ENCODE peak calls at places on chromosomes 16 and 17, in nine cellular contexts. One of them, this sample, is unnamed.

GRCh38 chr16:31113420-31114124 is 3.9 kb upstream of the KAT8 start:
- DNase-seq in fibroblast of the aortic adventitia: no peak
- DNase-seq in astrocyte: no peak
- DNase-seq in GM23248: no peak
- DNase-seq in AG09309: no peak
- DNase-seq in fibroblast of mammary gland: no peak
- DNase-seq in OCI-LY7: no peak
- DNase-seq in suprapubic skin: no peak
- DNase-seq in upper lobe of right lung: no peak
- DNase-seq in this sample: no peak

GRCh38 chr17:76007131-76007849 is 6.6 kb downstream of the CDK3 start:
- DNase-seq in fibroblast of the aortic adventitia: no peak
- DNase-seq in astrocyte: no peak
- DNase-seq in GM23248: no peak
- DNase-seq in AG09309: no peak
- DNase-seq in fibroblast of mammary gland: no peak
- DNase-seq in OCI-LY7: no peak
- DNase-seq in suprapubic skin: no peak
- DNase-seq in upper lobe of right lung: no peak
- DNase-seq in this sample: no peak

GRCh38 chr16:70428178-70428998 is 10.5 kb downstream of the ST3GAL2 start:
- DNase-seq in fibroblast of the aortic adventitia: peak
- DNase-seq in astrocyte: peak
- DNase-seq in GM23248: peak
- DNase-seq in AG09309: peak
- DNase-seq in fibroblast of mammary gland: peak
- DNase-seq in OCI-LY7: peak
- DNase-seq in suprapubic skin: peak
- DNase-seq in upper lobe of right lung: peak
- DNase-seq in this sample: peak

GRCh38 chr17:8162232-8162996 is at the start of gene VAMP2:
- DNase-seq in fibroblast of the aortic adventitia: peak
- DNase-seq in astrocyte: no peak
- DNase-seq in GM23248: peak
- DNase-seq in AG09309: no peak
- DNase-seq in fibroblast of mammary gland: peak
- DNase-seq in OCI-LY7: peak
- DNase-seq in suprapubic skin: no peak
- DNase-seq in upper lobe of right lung: peak
- DNase-seq in this sample: no peak

GRCh38 chr16:27222499-27223225 is 19.3 kb downstream of the KDM8 start:
- DNase-seq in fibroblast of the aortic adventitia: peak
- DNase-seq in astrocyte: peak
- DNase-seq in GM23248: peak
- DNase-seq in AG09309: no peak
- DNase-seq in fibroblast of mammary gland: peak
- DNase-seq in OCI-LY7: no peak
- DNase-seq in suprapubic skin: no peak
- DNase-seq in upper lobe of right lung: no peak
- DNase-seq in this sample: no peak

GRCh38 chr17:66200685-66201092 is 8.8 kb upstream of the CEP112 start:
- DNase-seq in fibroblast of the aortic adventitia: peak
- DNase-seq in astrocyte: peak
- DNase-seq in GM23248: peak
- DNase-seq in AG09309: peak
- DNase-seq in fibroblast of mammary gland: peak
- DNase-seq in OCI-LY7: peak
- DNase-seq in suprapubic skin: no peak
- DNase-seq in upper lobe of right lung: no peak
- DNase-seq in this sample: peak

GRCh38 chr16:12096162-12096781 is 119.7 kb downstream of the SNX29 start:
- DNase-seq in fibroblast of the aortic adventitia: peak
- DNase-seq in astrocyte: peak
- DNase-seq in GM23248: peak
- DNase-seq in AG09309: no peak
- DNase-seq in fibroblast of mammary gland: peak
- DNase-seq in OCI-LY7: no peak
- DNase-seq in suprapubic skin: no peak
- DNase-seq in upper lobe of right lung: peak
- DNase-seq in this sample: no peak

GRCh38 chr16:24909856-24910255 is 64.1 kb downstream of the SLC5A11 start:
- DNase-seq in fibroblast of the aortic adventitia: no peak
- DNase-seq in astrocyte: no peak
- DNase-seq in GM23248: no peak
- DNase-seq in AG09309: no peak
- DNase-seq in fibroblast of mammary gland: no peak
- DNase-seq in OCI-LY7: no peak
- DNase-seq in suprapubic skin: no peak
- DNase-seq in upper lobe of right lung: no peak
- DNase-seq in this sample: no peak

GRCh38 chr16:88645941-88646340 is 4.9 kb downstream of the CYBA start:
- DNase-seq in fibroblast of the aortic adventitia: no peak
- DNase-seq in astrocyte: no peak
- DNase-seq in GM23248: no peak
- DNase-seq in AG09309: no peak
- DNase-seq in fibroblast of mammary gland: no peak
- DNase-seq in OCI-LY7: no peak
- DNase-seq in suprapubic skin: no peak
- DNase-seq in upper lobe of right lung: no peak
- DNase-seq in this sample: no peak

GRCh38 chr16:84332975-84333684 is 35.2 kb upstream of the ATP2C2 start:
- DNase-seq in fibroblast of the aortic adventitia: no peak
- DNase-seq in astrocyte: no peak
- DNase-seq in GM23248: no peak
- DNase-seq in AG09309: no peak
- DNase-seq in fibroblast of mammary gland: no peak
- DNase-seq in OCI-LY7: no peak
- DNase-seq in suprapubic skin: no peak
- DNase-seq in upper lobe of right lung: peak
- DNase-seq in this sample: no peak

GRCh38 chr17:82913304-82914043 is 73.7 kb upstream of the ZNF750 start:
- DNase-seq in fibroblast of the aortic adventitia: no peak
- DNase-seq in astrocyte: no peak
- DNase-seq in GM23248: no peak
- DNase-seq in AG09309: no peak
- DNase-seq in fibroblast of mammary gland: no peak
- DNase-seq in OCI-LY7: no peak
- DNase-seq in suprapubic skin: no peak
- DNase-seq in upper lobe of right lung: no peak
- DNase-seq in this sample: no peak

GRCh38 chr17:31397256-31397939 is 5.9 kb downstream of the RAB11FIP4 start:
- DNase-seq in fibroblast of the aortic adventitia: no peak
- DNase-seq in astrocyte: no peak
- DNase-seq in GM23248: no peak
- DNase-seq in AG09309: no peak
- DNase-seq in fibroblast of mammary gland: no peak
- DNase-seq in OCI-LY7: no peak
- DNase-seq in suprapubic skin: peak
- DNase-seq in upper lobe of right lung: peak
- DNase-seq in this sample: no peak

GRCh38 chr16:28950648-28951409 is at the start of gene NFATC2IP:
- DNase-seq in fibroblast of the aortic adventitia: peak
- DNase-seq in astrocyte: peak
- DNase-seq in GM23248: peak
- DNase-seq in AG09309: peak
- DNase-seq in fibroblast of mammary gland: peak
- DNase-seq in OCI-LY7: peak
- DNase-seq in suprapubic skin: peak
- DNase-seq in upper lobe of right lung: peak
- DNase-seq in this sample: peak
- H3K4me3 ChIP-seq in fibroblast of the aortic adventitia: peak
- H3K4me3 ChIP-seq in astrocyte: peak
- H3K4me3 ChIP-seq in GM23248: peak
- H3K4me3 ChIP-seq in AG09309: peak
- H3K4me3 ChIP-seq in fibroblast of mammary gland: peak
- H3K4me3 ChIP-seq in OCI-LY7: peak
- H3K4me3 ChIP-seq in suprapubic skin: peak
- H3K4me3 ChIP-seq in upper lobe of right lung: peak
- H3K4me3 ChIP-seq in this sample: peak

GRCh38 chr17:70558821-70559220 is 389.5 kb downstream of the KCNJ2 start:
- DNase-seq in fibroblast of the aortic adventitia: no peak
- DNase-seq in astrocyte: peak
- DNase-seq in GM23248: peak
- DNase-seq in AG09309: no peak
- DNase-seq in fibroblast of mammary gland: no peak
- DNase-seq in OCI-LY7: no peak
- DNase-seq in suprapubic skin: no peak
- DNase-seq in upper lobe of right lung: no peak
- DNase-seq in this sample: no peak

GRCh38 chr17:70555723-70556122 is 386.4 kb downstream of the KCNJ2 start:
- DNase-seq in fibroblast of the aortic adventitia: no peak
- DNase-seq in astrocyte: no peak
- DNase-seq in GM23248: no peak
- DNase-seq in AG09309: no peak
- DNase-seq in fibroblast of mammary gland: no peak
- DNase-seq in OCI-LY7: no peak
- DNase-seq in suprapubic skin: no peak
- DNase-seq in upper lobe of right lung: no peak
- DNase-seq in this sample: no peak

GRCh38 chr17:70552230-70552981 is 383.1 kb downstream of the KCNJ2 start:
- DNase-seq in fibroblast of the aortic adventitia: peak
- DNase-seq in astrocyte: peak
- DNase-seq in GM23248: peak
- DNase-seq in AG09309: peak
- DNase-seq in fibroblast of mammary gland: peak
- DNase-seq in OCI-LY7: peak
- DNase-seq in suprapubic skin: no peak
- DNase-seq in upper lobe of right lung: no peak
- DNase-seq in this sample: peak

DNA sequence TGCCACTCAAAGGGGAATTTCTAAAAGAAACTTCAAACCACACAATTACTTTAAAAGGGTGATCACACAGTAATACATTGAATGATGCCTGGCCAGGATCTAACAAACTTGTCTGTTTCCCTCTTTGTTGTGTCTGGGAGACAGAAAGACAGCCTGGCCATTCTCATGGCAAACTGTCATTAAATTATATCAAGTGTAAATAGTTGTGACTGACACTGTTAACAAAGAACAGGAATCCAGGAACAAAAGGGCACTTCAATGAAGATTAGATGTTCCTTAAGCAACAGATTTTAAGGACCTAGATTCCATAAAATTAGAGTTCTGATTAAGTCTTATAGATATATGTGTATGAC is 383.6 kb downstream of the KCNJ2 start:
- DNase-seq in fibroblast of the aortic adventitia: no peak
- DNase-seq in astrocyte: no peak
- DNase-seq in GM23248: no peak
- DNase-seq in AG09309: no peak
- DNase-seq in fibroblast of mammary gland: no peak
- DNase-seq in OCI-LY7: no peak
- DNase-seq in suprapubic skin: no peak
- DNase-seq in upper lobe of right lung: no peak
- DNase-seq in this sample: no peak
- H3K4me3 ChIP-seq in fibroblast of the aortic adventitia: no peak
- H3K4me3 ChIP-seq in astrocyte: no peak
- H3K4me3 ChIP-seq in GM23248: no peak
- H3K4me3 ChIP-seq in AG09309: no peak
- H3K4me3 ChIP-seq in fibroblast of mammary gland: no peak
- H3K4me3 ChIP-seq in OCI-LY7: no peak
- H3K4me3 ChIP-seq in suprapubic skin: no peak
- H3K4me3 ChIP-seq in upper lobe of right lung: no peak
- H3K4me3 ChIP-seq in this sample: no peak

DNA sequence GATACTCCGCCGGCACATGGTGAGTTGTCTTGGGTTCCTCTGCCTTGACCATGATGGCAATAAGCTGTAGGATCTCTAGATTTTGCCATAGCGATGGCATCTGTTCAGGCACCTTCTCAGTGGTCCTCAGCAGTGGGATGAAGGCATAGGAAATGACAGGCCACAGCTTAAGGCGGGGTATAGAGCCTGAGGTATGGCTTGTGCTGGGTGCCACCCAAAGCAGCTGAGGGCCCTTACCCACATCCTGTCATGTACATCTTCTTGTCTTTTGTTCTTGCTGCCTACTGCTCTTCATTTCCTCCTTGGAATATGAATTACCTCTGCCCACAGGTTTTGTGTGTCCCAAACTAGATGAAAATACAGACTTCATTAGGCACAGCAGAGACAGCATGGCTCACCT is 29.5 kb downstream of the KAT7 start:
- DNase-seq in fibroblast of the aortic adventitia: no peak
- DNase-seq in astrocyte: no peak
- DNase-seq in GM23248: no peak
- DNase-seq in AG09309: no peak
- DNase-seq in fibroblast of mammary gland: no peak
- DNase-seq in OCI-LY7: no peak
- DNase-seq in suprapubic skin: no peak
- DNase-seq in upper lobe of right lung: no peak
- DNase-seq in this sample: no peak
- H3K4me3 ChIP-seq in fibroblast of the aortic adventitia: no peak
- H3K4me3 ChIP-seq in astrocyte: no peak
- H3K4me3 ChIP-seq in GM23248: no peak
- H3K4me3 ChIP-seq in AG09309: no peak
- H3K4me3 ChIP-seq in fibroblast of mammary gland: no peak
- H3K4me3 ChIP-seq in OCI-LY7: no peak
- H3K4me3 ChIP-seq in suprapubic skin: no peak
- H3K4me3 ChIP-seq in upper lobe of right lung: no peak
- H3K4me3 ChIP-seq in this sample: no peak

GRCh38 chr16:49567940-49568339 is 194.3 kb downstream of the C16orf78 start:
- DNase-seq in fibroblast of the aortic adventitia: no peak
- DNase-seq in astrocyte: no peak
- DNase-seq in GM23248: no peak
- DNase-seq in AG09309: no peak
- DNase-seq in fibroblast of mammary gland: peak
- DNase-seq in OCI-LY7: peak
- DNase-seq in suprapubic skin: no peak
- DNase-seq in upper lobe of right lung: no peak
- DNase-seq in this sample: no peak
- H3K4me3 ChIP-seq in fibroblast of the aortic adventitia: no peak
- H3K4me3 ChIP-seq in astrocyte: no peak
- H3K4me3 ChIP-seq in GM23248: no peak
- H3K4me3 ChIP-seq in AG09309: no peak
- H3K4me3 ChIP-seq in fibroblast of mammary gland: no peak
- H3K4me3 ChIP-seq in OCI-LY7: no peak
- H3K4me3 ChIP-seq in suprapubic skin: no peak
- H3K4me3 ChIP-seq in upper lobe of right lung: no peak
- H3K4me3 ChIP-seq in this sample: no peak

This sample was measured in HFF-Myc.